ENCODE peak calls at places on chromosomes 3 and 15, in six cellular contexts. F is suprapubic skin; T is activated CD8-positive, alpha-beta memory T cell treated with anti-CD3 and anti-CD28 coated beads for 24 hours; U is activated CD4-positive, alpha-beta T cell treated with anti-CD3 and anti-CD28 coated beads, Interleukin-2, amount 10 ng/mL, durations not matched to agents 7 days and 5 days; Y is heart right ventricle; M is NCI-H1105 treated with DMSO at 0.1 percent for 48 hours. K is an unnamed sample.

GRCh38 chr3:129428382-129429079 is at the start of gene EFCAB12:
- DNase-seq in F (peak), T (peak), U (peak), Y (peak), M (peak), K (peak)

GRCh38 chr3:42736081-42736480 is 33.5 kb upstream of the HHATL start:
- DNase-seq in F (no peak), T (peak), U (no peak), Y (no peak), M (peak), K (no peak)

GRCh38 chr15:74667973-74668372 is 27.9 kb downstream of the EDC3 start:
- DNase-seq in F (no peak), T (no peak), U (no peak), Y (no peak), M (no peak), K (no peak)

GRCh38 chr3:50339485-50340196 is 995 bp downstream of the RASSF1 start:
- DNase-seq in F (no peak), T (peak), U (no peak), Y (no peak), M (no peak), K (no peak)

GRCh38 chr3:34858067-34858466 is 781.3 kb upstream of the ARPP21 start:
- DNase-seq in F (no peak), T (no peak), U (no peak), Y (no peak), M (no peak), K (no peak)

GRCh38 chr15:90822204-90822955 is 46.0 kb upstream of the FURIN start:
- DNase-seq in F (peak), T (no peak), U (no peak), Y (no peak), M (no peak), K (no peak)

GRCh38 chr15:37586976-37587375 is 347.5 kb upstream of the TMCO5A start:
- DNase-seq in F (no peak), T (no peak), U (no peak), Y (no peak), M (no peak), K (no peak)

GRCh38 chr15:76336254-76337046 is at the start of gene ISL2:
- DNase-seq in F (peak), T (peak), U (peak), Y (peak), M (peak), K (peak)

GRCh38 chr3:58188921-58189451 is 21.8 kb downstream of the DNASE1L3 start:
- DNase-seq in F (no peak), T (no peak), U (no peak), Y (no peak), M (no peak), K (no peak)

GRCh38 chr3:182165234-182165633 is 453.5 kb downstream of the SOX2 start:
- DNase-seq in F (no peak), T (no peak), U (no peak), Y (no peak), M (no peak), K (no peak)

GRCh38 chr3:193960485-193961172 is 175.3 kb upstream of the HES1 start:
- DNase-seq in F (no peak), T (no peak), U (no peak), Y (no peak), M (no peak), K (no peak)

GRCh38 chr3:45564172-45564571 is 30.4 kb upstream of the LIMD1 start:
- DNase-seq in F (no peak), T (no peak), U (no peak), Y (no peak), M (no peak), K (no peak)

GRCh38 chr3:109117939-109118338 is at the start of gene MORC1:
- DNase-seq in F (no peak), T (no peak), U (no peak), Y (no peak), M (no peak), K (no peak)

GRCh38 chr3:4584537-4585249 is 91.5 kb downstream of the ITPR1 start:
- DNase-seq in F (no peak), T (peak), U (peak), Y (no peak), M (no peak), K (no peak)

GRCh38 chr3:159432721-159433300 is 555.8 kb upstream of the IL12A start:
- DNase-seq in F (no peak), T (no peak), U (no peak), Y (no peak), M (no peak), K (no peak)

GRCh38 chr15:85131915-85132314 is 150.3 kb downstream of the PDE8A start:
- DNase-seq in F (no peak), T (no peak), U (no peak), Y (no peak), M (no peak), K (no peak)

GRCh38 chr15:47987908-47988532 is 132.8 kb upstream of the SLC24A5 start:
- DNase-seq in F (no peak), T (no peak), U (peak), Y (no peak), M (peak), K (peak)

GRCh38 chr15:40878785-40879184 is 4.8 kb upstream of the RHOV start:
- DNase-seq in F (no peak), T (peak), U (no peak), Y (no peak), M (no peak), K (no peak)